ENCODE peak calls at places on chromosome 21, in eight cellular contexts. T, W, Y, Q, S, I, A and N are unnamed samples.
A peak's percentile ranks its signal among the peaks of the same experiment; 100 is the strongest.

GRCh38 chr21:38139380-38140168 is 117.2 kb upstream of the KCNJ15 start:
- DNase-seq in A (no peak), Y (no peak), W (no peak), Q (peak; percentile 29), T (peak; percentile 95), S (no peak), I (no peak), N (peak; percentile 80)

GRCh38 chr21:44618504-44618903 is 6.6 kb downstream of the KRTAP10-8 start:
- DNase-seq in Y (peak; percentile 14), S (peak; percentile 51), Q (no peak), W (no peak), T (peak; percentile 22), A (no peak), I (no peak), N (peak; percentile 4)

GRCh38 chr21:36052860-36053766 is 7.2 kb downstream of the SETD4 start:
- DNase-seq in Y (no peak), W (no peak), I (no peak), S (no peak), Q (no peak), T (no peak), A (no peak), N (no peak)

GRCh38 chr21:44793269-44794030 is 8.2 kb downstream of the UBE2G2 start:
- DNase-seq in S (peak; percentile 87), T (peak; percentile 83), Y (peak; percentile 59), Q (peak; percentile 62), I (no peak), W (no peak), A (no peak), N (peak; percentile 69)

GRCh38 chr21:44897326-44898010 is 23.2 kb downstream of the ITGB2 start:
- DNase-seq in Q (no peak), Y (no peak), A (no peak), S (peak; percentile 68), T (no peak), W (no peak), I (no peak), N (no peak)

GRCh38 chr21:46245213-46245915 is 16.8 kb upstream of the LSS start:
- DNase-seq in Q (no peak), S (no peak), W (no peak), A (peak; percentile 6), T (no peak), Y (no peak), I (no peak), N (no peak)

GRCh38 chr21:28822882-28823335 is 169.8 kb downstream of the LTN1 start:
- DNase-seq in W (no peak), A (no peak), S (no peak), I (no peak), Y (peak; percentile 53), T (peak; percentile 53), Q (no peak), N (peak; percentile 1)

GRCh38 chr21:25717491-25718139 is 17.1 kb downstream of the ATP5PF start:
- DNase-seq in W (no peak), A (no peak), S (no peak), I (no peak), Q (no peak), T (peak; percentile 29), Y (peak; percentile 16), N (peak; percentile 21)

GRCh38 chr21:44710756-44711326 is 531 bp downstream of the TSPEAR start:
- DNase-seq in T (no peak), W (no peak), A (no peak), Q (peak; percentile 76), S (no peak), Y (peak; percentile 10), I (no peak), N (no peak)

GRCh38 chr21:18801468-18801867 is 397.9 kb upstream of the TMPRSS15 start:
- DNase-seq in W (no peak), A (no peak), T (peak; percentile 71), Q (no peak), S (no peak), Y (peak; percentile 11), I (no peak), N (no peak)

GRCh38 chr21:44614961-44615391 is 3.1 kb downstream of the KRTAP10-8 start:
- DNase-seq in T (no peak), W (no peak), I (no peak), Q (no peak), S (no peak), Y (no peak), A (peak; percentile 70), N (no peak)

GRCh38 chr21:35106246-35106835 is 57.2 kb upstream of the RUNX1 start:
- DNase-seq in A (no peak), Y (no peak), T (no peak), Q (no peak), W (no peak), I (no peak), S (no peak), N (no peak)

GRCh38 chr21:41482321-41482720 is 25.6 kb downstream of the TMPRSS2 start:
- DNase-seq in Q (no peak), T (peak; percentile 40), W (no peak), A (no peak), I (no peak), S (no peak), Y (no peak), N (peak; percentile 23)

GRCh38 chr21:18899261-18899660 is 495.7 kb upstream of the TMPRSS15 start:
- DNase-seq in Q (no peak), A (no peak), W (no peak), T (no peak), I (no peak), Y (no peak), S (no peak), N (no peak)

GRCh38 chr21:32558131-32558530 is 27.2 kb downstream of the TCP10L start:
- DNase-seq in I (no peak), Q (no peak), T (no peak), S (no peak), W (no peak), A (no peak), Y (no peak), N (no peak)